ENCODE peak calls at places on chromosomes 4 and X, in five cellular contexts. I is HepG2, S is K562, P is A549, F is upper lobe of left lung. N is an unnamed sample. For H3K4me1, the result is how much of the 10 kb centered on the place peaks cover.

GRCh38 chr4:91092398-91092955 is 965.3 kb downstream of the CCSER1 start:
- ATAC-seq in I (no peak), S (no peak), P (no peak), F (no peak), N (no peak)

GRCh38 chr4:77652237-77652897 is 46.7 kb downstream of the CXCL13 start:
- ATAC-seq in I (no peak), S (no peak), P (no peak), F (no peak), N (no peak)

GRCh38 chr4:119783200-119783978 is 154.8 kb upstream of the PDE5A start:
- ATAC-seq in I (no peak), S (no peak), P (no peak), F (no peak), N (no peak)

GRCh38 chr4:87007345-87008181 is 72.8 kb downstream of the AFF1 start:
- ATAC-seq in I (peak), S (peak), P (peak), F (no peak), N (peak)

GRCh38 chrX:143298663-143299241 is 218.5 kb downstream of the SPANXN3 start:
- ATAC-seq in I (no peak), S (no peak), P (no peak), F (no peak), N (no peak)

GRCh38 chr4:8297141-8297601 is 27.6 kb downstream of the HTRA3 start:
- ATAC-seq in I (peak), S (peak), P (no peak), F (no peak), N (peak)

GRCh38 chr4:139887962-139888735 is 222.5 kb downstream of the MGST2 start:
- ATAC-seq in I (no peak), S (no peak), P (peak), F (peak), N (no peak)

GRCh38 chrX:31483336-31483735 is 411.5 kb upstream of the FTHL17 start:
- ATAC-seq in I (no peak), S (no peak), P (no peak), F (no peak), N (no peak)

GRCh38 chr4:76035799-76036389 is at the start of gene CXCL11:
- ATAC-seq in I (no peak), S (no peak), P (no peak), F (no peak), N (no peak)

GRCh38 chr4:9816285-9816684 is 34.9 kb downstream of the DRD5 start:
- ATAC-seq in I (no peak), S (no peak), P (no peak), F (no peak), N (no peak)

GRCh38 chrX:95055991-95056390 is 1382.0 kb downstream of the FAM133A start:
- ATAC-seq in I (no peak), S (no peak), P (no peak), F (no peak), N (no peak)

GRCh38 chr4:101291198-101291597 is 56.1 kb downstream of the PPP3CA start:
- ATAC-seq in I (no peak), S (no peak), P (peak), F (no peak), N (peak)

GRCh38 chrX:115957862-115958490 is 212.6 kb upstream of the AGTR2 start:
- ATAC-seq in I (peak), S (peak), P (peak), F (peak), N (no peak)

GRCh38 chr4:3384771-3385701 is 56.7 kb upstream of the HGFAC start:
- ATAC-seq in I (peak), S (no peak), P (no peak), F (peak), N (peak)

GRCh38 chr4:110754726-110755125 is 131.8 kb upstream of the PITX2 start:
- ATAC-seq in I (no peak), S (no peak), P (no peak), F (no peak), N (no peak)

GRCh38 chr4:124334119-124334518 is 378.4 kb downstream of the ANKRD50 start:
- ATAC-seq in I (peak), S (peak), P (peak), F (no peak), N (peak)

GRCh38 chr4:158193171-158193749 is 17.0 kb upstream of the TMEM144 start:
- ATAC-seq in I (peak), S (peak), P (peak), F (no peak), N (peak)

GRCh38 chr4:161256716-161257115 is 907.1 kb downstream of the FSTL5 start:
- ATAC-seq in I (peak), S (no peak), P (peak), F (no peak), N (no peak)

GRCh38 chrX:63784902-63785692 is at the start of gene ARHGEF9:
- ATAC-seq in I (no peak), S (no peak), P (no peak), F (peak), N (peak)

GRCh38 chr4:47462799-47463234 is 685 bp downstream of the COMMD8 start:
- ATAC-seq in I (peak), S (peak), P (peak), F (no peak), N (no peak)

GRCh38 chrX:77742788-77743476 is 43.1 kb downstream of the ATRX start:
- ATAC-seq in I (no peak), S (no peak), P (peak), F (peak), N (peak)

GRCh38 chr4:33107813-33108212 is 2387.6 kb downstream of the PCDH7 start:
- ATAC-seq in I (no peak), S (no peak), P (no peak), F (no peak), N (no peak)

GRCh38 chrX:123476636-123477219 is 256.1 kb downstream of the THOC2 start:
- ATAC-seq in I (no peak), S (peak), P (peak), F (no peak), N (no peak)

GRCh38 chr4:4859799-4860380 is 425 bp downstream of the MSX1 start:
- ATAC-seq in I (peak), S (peak), P (peak), F (no peak), N (peak)

GRCh38 chrX:18873189-18873791 is 110.6 kb downstream of the PHKA2 start:
- ATAC-seq in I (no peak), S (no peak), P (peak), F (no peak), N (peak)

GRCh38 chr4:57147335-57148060 is 37.3 kb upstream of the IGFBP7 start:
- ATAC-seq in I (no peak), S (no peak), P (no peak), F (no peak), N (no peak)

GRCh38 chr4:170651786-170652185 is 562.0 kb upstream of the AADAT start:
- ATAC-seq in I (no peak), S (no peak), P (no peak), F (no peak), N (no peak)

GRCh38 chr4:183499389-183499788 is 5.5 kb upstream of the ING2 start:
- ATAC-seq in I (no peak), S (no peak), P (no peak), F (no peak), N (no peak)

GRCh38 chr4:101183658-101184373 is 163.5 kb downstream of the PPP3CA start:
- ATAC-seq in I (no peak), S (no peak), P (peak), F (no peak), N (no peak)

GRCh38 chrX:88940904-88941303 is 193.9 kb downstream of the CPXCR1 start:
- ATAC-seq in I (no peak), S (no peak), P (no peak), F (no peak), N (no peak)

GRCh38 chrX:109843963-109844751 is 111.1 kb upstream of the ACSL4 start:
- ATAC-seq in I (no peak), S (no peak), P (no peak), F (no peak), N (no peak)

GRCh38 chrX:11187001-11187400 is 75.9 kb downstream of the HCCS start:
- ATAC-seq in I (no peak), S (no peak), P (no peak), F (no peak), N (no peak)
- H3K4me1 ChIP-seq in I (under half), S (under half), P (under half), F (under half), N (under half)

DNA sequence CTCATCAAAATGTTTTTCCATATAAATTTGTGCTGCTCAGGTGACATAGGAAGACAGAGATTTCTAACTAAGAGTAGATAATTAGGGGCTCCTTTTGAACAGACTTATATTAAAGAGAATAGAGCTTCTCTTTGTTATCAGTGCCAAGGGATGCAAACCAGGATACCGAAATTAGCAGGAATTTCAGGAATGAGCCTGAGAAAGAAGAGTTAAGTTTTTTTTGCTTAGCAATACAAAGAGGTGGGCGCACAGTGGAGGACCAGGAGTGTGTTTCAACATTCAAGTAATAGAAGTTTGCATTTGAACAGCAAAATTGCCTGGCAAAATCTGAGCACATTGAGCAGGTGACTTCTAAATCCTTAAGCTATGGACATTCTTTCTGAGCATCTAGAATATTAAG is 541.3 kb downstream of the GBA3 start:
- ATAC-seq in I (no peak), S (no peak), P (no peak), F (no peak), N (no peak)
- TF ChIP-seq EP300 in I (no peak), S (no peak), P (no peak), F (no peak), N (no peak)

GRCh38 chr4:64157397-64157796 is 251.9 kb downstream of the TECRL start:
- ATAC-seq in I (no peak), S (no peak), P (no peak), F (no peak), N (no peak)

GRCh38 chr4:64156253-64156652 is 253.0 kb downstream of the TECRL start:
- ATAC-seq in I (no peak), S (no peak), P (no peak), F (no peak), N (no peak)

GRCh38 chr4:64158648-64159326 is 250.5 kb downstream of the TECRL start:
- ATAC-seq in I (peak), S (no peak), P (peak), F (no peak), N (no peak)
- TF ChIP-seq CTCF in I (peak), S (peak), P (peak), F (peak), N (peak)

GRCh38 chr4:78780093-78780492 is 3.9 kb downstream of the BMP2K start:
- ATAC-seq in I (no peak), S (no peak), P (no peak), F (no peak), N (no peak)

GRCh38 chr4:78779280-78779679 is 3.1 kb downstream of the BMP2K start:
- ATAC-seq in I (no peak), S (peak), P (no peak), F (no peak), N (no peak)

GRCh38 chr4:78781925-78782324 is 5.8 kb downstream of the BMP2K start:
- ATAC-seq in I (no peak), S (peak), P (no peak), F (peak), N (no peak)

GRCh38 chr4:78778530-78778929 is 2.4 kb downstream of the BMP2K start:
- ATAC-seq in I (no peak), S (peak), P (no peak), F (no peak), N (no peak)

GRCh38 chr4:78781086-78781630 is 5.0 kb downstream of the BMP2K start:
- ATAC-seq in I (no peak), S (no peak), P (no peak), F (no peak), N (no peak)
- H3K4me1 ChIP-seq in I (under half), S (under half), P (under half), F (under half), N (half or more)

DNA sequence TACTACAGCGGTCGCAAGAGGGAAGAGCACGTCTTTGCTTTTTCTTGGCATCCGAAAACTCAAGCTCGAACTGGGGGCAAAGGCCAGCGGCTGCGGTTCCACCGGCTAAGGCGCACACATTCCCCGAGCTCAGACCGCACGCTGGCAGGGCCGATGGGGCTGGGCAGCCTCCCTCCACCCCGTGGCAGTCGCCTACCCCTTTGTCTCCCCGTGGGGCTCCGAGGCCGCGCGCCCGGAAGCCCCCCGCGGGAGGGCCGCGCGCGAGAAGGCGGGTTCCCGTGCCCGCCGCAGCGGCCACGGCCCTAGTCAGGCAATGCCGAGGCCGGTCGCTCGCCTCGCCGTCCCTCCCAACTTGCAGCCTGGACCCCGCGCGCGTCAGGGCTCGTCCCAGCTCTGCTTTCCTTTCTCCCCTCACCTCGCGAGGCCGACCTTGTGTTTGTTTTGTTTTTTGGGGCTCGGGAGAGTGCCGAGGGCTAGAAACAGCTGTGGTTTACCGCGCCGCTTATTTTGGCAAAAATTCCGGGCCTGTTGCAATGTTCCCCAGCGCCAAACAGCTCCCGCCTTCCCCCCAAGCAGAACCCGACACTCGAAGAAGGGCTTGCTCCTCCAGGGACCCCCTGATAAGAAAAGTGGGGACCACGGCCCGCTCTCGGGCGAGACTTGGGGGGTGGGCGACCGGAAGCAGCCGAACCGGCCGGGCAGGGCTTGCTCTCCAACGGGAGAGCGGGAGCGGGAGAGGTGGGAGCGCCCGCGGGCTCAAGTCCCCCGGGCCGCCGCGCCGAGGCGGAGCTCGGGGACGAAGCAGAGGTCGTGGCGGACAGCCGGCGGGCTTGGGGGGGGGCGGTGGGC is 553 bp upstream of the N4BP2 start:
- ATAC-seq in I (peak), S (peak), P (peak), F (peak), N (peak)
- TF ChIP-seq EP300 in I (no peak), S (no peak), P (no peak), F (no peak), N (no peak)

GRCh38 chr4:126772662-126773061 is 860.1 kb upstream of the INTU start:
- ATAC-seq in I (no peak), S (no peak), P (no peak), F (no peak), N (no peak)
- TF ChIP-seq CTCF in I (no peak), S (no peak), P (no peak), F (no peak), N (no peak)

N was measured in gastroesophageal sphincter.